ENCODE peak calls at places on chromosomes 16 and 17, in five cellular contexts. One of them, this sample, is unnamed.

GRCh38 chr16:57444711-57445110 is 2.5 kb downstream of the CIAPIN1 start:
- DNase-seq in ELR: peak; percentile 43
- DNase-seq in GM23338: no peak
- DNase-seq in A172: no peak
- DNase-seq in neuronal stem cell: no peak
- DNase-seq in this sample: no peak

GRCh38 chr17:72434991-72435618 is 314.3 kb downstream of the SOX9 start:
- DNase-seq in GM23338: no peak
- DNase-seq in neuronal stem cell: no peak
- DNase-seq in A172: no peak
- DNase-seq in ELR: no peak
- DNase-seq in this sample: no peak

GRCh38 chr17:61584866-61585265 is 6.2 kb downstream of the NACA2 start:
- DNase-seq in A172: no peak
- DNase-seq in ELR: no peak
- DNase-seq in GM23338: no peak
- DNase-seq in neuronal stem cell: no peak
- DNase-seq in this sample: no peak

GRCh38 chr17:34720760-34721159 is 141.4 kb downstream of the TMEM132E start:
- DNase-seq in neuronal stem cell: no peak
- DNase-seq in ELR: peak; percentile 40
- DNase-seq in A172: peak; percentile 92
- DNase-seq in GM23338: no peak
- DNase-seq in this sample: no peak

GRCh38 chr17:80152057-80152831 is 5.3 kb upstream of the EIF4A3 start:
- DNase-seq in GM23338: no peak
- DNase-seq in A172: peak; percentile 93
- DNase-seq in neuronal stem cell: no peak
- DNase-seq in ELR: peak; percentile 34
- DNase-seq in this sample: no peak

GRCh38 chr16:15518412-15519351 is 84.3 kb downstream of the BMERB1 start:
- DNase-seq in ELR: no peak
- DNase-seq in GM23338: no peak
- DNase-seq in neuronal stem cell: no peak
- DNase-seq in A172: peak; percentile 39
- DNase-seq in this sample: no peak

GRCh38 chr17:12047977-12048376 is 27.3 kb downstream of the MAP2K4 start:
- DNase-seq in ELR: peak; percentile 45
- DNase-seq in A172: peak; percentile 37
- DNase-seq in neuronal stem cell: no peak
- DNase-seq in GM23338: no peak
- DNase-seq in this sample: no peak

GRCh38 chr17:60135951-60136666 is 13.7 kb upstream of the CA4 start:
- DNase-seq in ELR: no peak
- DNase-seq in A172: no peak
- DNase-seq in GM23338: peak; percentile 8
- DNase-seq in neuronal stem cell: no peak
- DNase-seq in this sample: no peak

GRCh38 chr17:14541714-14542113 is 240.8 kb downstream of the HS3ST3B1 start:
- DNase-seq in A172: no peak
- DNase-seq in ELR: no peak
- DNase-seq in GM23338: no peak
- DNase-seq in neuronal stem cell: no peak
- DNase-seq in this sample: no peak

GRCh38 chr17:9522074-9522473 is 53.5 kb downstream of the STX8 start:
- DNase-seq in ELR: peak; percentile 69
- DNase-seq in neuronal stem cell: peak; percentile 40
- DNase-seq in A172: peak; percentile 43
- DNase-seq in GM23338: peak; percentile 72
- DNase-seq in this sample: no peak

GRCh38 chr17:64385187-64386083 is 5.2 kb downstream of the PECAM1 start:
- DNase-seq in GM23338: no peak
- DNase-seq in neuronal stem cell: no peak
- DNase-seq in ELR: peak; percentile 97
- DNase-seq in A172: peak; percentile 96
- DNase-seq in this sample: no peak

GRCh38 chr16:55577888-55578287 is 11.4 kb downstream of the CAPNS2 start:
- DNase-seq in GM23338: no peak
- DNase-seq in A172: no peak
- DNase-seq in ELR: no peak
- DNase-seq in neuronal stem cell: no peak
- DNase-seq in this sample: no peak

GRCh38 chr17:6435051-6435450 is at the start of gene AIPL1:
- DNase-seq in neuronal stem cell: no peak
- DNase-seq in A172: no peak
- DNase-seq in ELR: no peak
- DNase-seq in GM23338: peak; percentile 44
- DNase-seq in this sample: no peak

GRCh38 chr17:80061421-80061820 is 25.0 kb downstream of the CCDC40 start:
- DNase-seq in neuronal stem cell: no peak
- DNase-seq in A172: no peak
- DNase-seq in ELR: no peak
- DNase-seq in GM23338: no peak
- DNase-seq in this sample: no peak

GRCh38 chr17:61519754-61520440 is 67.7 kb downstream of the TBX4 start:
- DNase-seq in A172: no peak
- DNase-seq in ELR: no peak
- DNase-seq in neuronal stem cell: no peak
- DNase-seq in GM23338: no peak
- DNase-seq in this sample: no peak

GRCh38 chr17:62708587-62708986 is 81.1 kb downstream of the MRC2 start:
- DNase-seq in neuronal stem cell: no peak
- DNase-seq in A172: peak; percentile 38
- DNase-seq in ELR: no peak
- DNase-seq in GM23338: no peak
- DNase-seq in this sample: no peak

GRCh38 chr17:81049973-81050551 is 15.1 kb downstream of the BAIAP2 start:
- DNase-seq in ELR: peak; percentile 69
- DNase-seq in GM23338: no peak
- DNase-seq in neuronal stem cell: no peak
- DNase-seq in A172: peak; percentile 93
- DNase-seq in this sample: no peak

GRCh38 chr17:30332057-30332542 is 1.8 kb downstream of the TMIGD1 start:
- DNase-seq in ELR: peak; percentile 92
- DNase-seq in GM23338: no peak
- DNase-seq in A172: peak; percentile 69
- DNase-seq in neuronal stem cell: no peak
- DNase-seq in this sample: peak; percentile 30

GRCh38 chr17:78671607-78672404 is 94.6 kb upstream of the DNAH17 start:
- DNase-seq in neuronal stem cell: no peak
- DNase-seq in ELR: peak; percentile 69
- DNase-seq in GM23338: no peak
- DNase-seq in A172: no peak
- DNase-seq in this sample: no peak

GRCh38 chr17:1294157-1294717 is 14.8 kb downstream of the TRARG1 start:
- DNase-seq in A172: no peak
- DNase-seq in GM23338: no peak
- DNase-seq in neuronal stem cell: no peak
- DNase-seq in ELR: no peak
- DNase-seq in this sample: peak; percentile 87

GRCh38 chr16:90077757-90078593 is 844 bp upstream of the PRDM7 start:
- DNase-seq in GM23338: peak; percentile 55
- DNase-seq in A172: peak; percentile 14
- DNase-seq in ELR: peak; percentile 52
- DNase-seq in neuronal stem cell: no peak
- DNase-seq in this sample: peak; percentile 34

GRCh38 chr16:87384162-87384999 is 805 bp upstream of the FBXO31 start:
- DNase-seq in GM23338: peak; percentile 79
- DNase-seq in neuronal stem cell: no peak
- DNase-seq in A172: no peak
- DNase-seq in ELR: no peak
- DNase-seq in this sample: no peak

This sample was measured in T-cell.